ENCODE peak calls at places on chromosomes 1 and 21, in nine cellular contexts. N is activated CD8-positive, alpha-beta T cell treated with anti-CD3 and anti-CD28 coated beads, Interleukin-2, amount 10 ng/mL, durations not matched to agents 7 days and 5 days; D is HepG2; Y is T-cell; R is lower lobe of right lung; O is PC-3; X is activated B cell treated with CpG ODN at 0.5 μM for 24 hours; C is right cardiac atrium; M is stimulated activated naive CD8-positive, alpha-beta T cell treated with anti-CD3 and anti-CD28 coated beads, Interleukin-15, amount 100 ng/mL, for 72 hours. F is an unnamed sample.

GRCh38 chr1:54980528-54981241 is at the start of gene TMEM61:
- ATAC-seq in Y (no peak), M (peak; percentile 50), N (peak; percentile 23), O (peak; percentile 83), R (peak; percentile 91), X (no peak), C (peak; percentile 60), D (peak; percentile 63), F (no peak)

GRCh38 chr1:8379513-8380186 is 61.7 kb downstream of the SLC45A1 start:
- ATAC-seq in X (no peak), O (no peak), R (no peak), Y (no peak), N (no peak), D (peak; percentile 34), C (peak; percentile 9), M (no peak), F (no peak)

GRCh38 chr1:155978973-155979429 is 654 bp upstream of the ARHGEF2 start:
- ATAC-seq in O (no peak), N (peak; percentile 6), C (peak; percentile 37), X (no peak), M (no peak), D (peak; percentile 2), R (peak; percentile 23), Y (no peak), F (no peak)

GRCh38 chr1:110055493-110056283 is 14.8 kb downstream of the ALX3 start:
- ATAC-seq in X (no peak), Y (no peak), D (no peak), C (no peak), M (no peak), R (no peak), O (no peak), N (no peak), F (no peak)

GRCh38 chr1:118202076-118202608 is 17.1 kb upstream of the SPAG17 start:
- ATAC-seq in N (no peak), X (no peak), O (no peak), Y (no peak), D (no peak), R (no peak), M (no peak), C (no peak), F (no peak)

GRCh38 chr1:2819429-2819828 is 17.9 kb upstream of the TTC34 start:
- ATAC-seq in R (no peak), N (no peak), D (no peak), M (no peak), C (no peak), Y (no peak), X (no peak), O (no peak), F (no peak)

GRCh38 chr1:43421976-43422750 is 31.6 kb downstream of the HYI start:
- ATAC-seq in D (no peak), X (no peak), R (no peak), O (peak; percentile 13), C (no peak), N (no peak), Y (no peak), M (no peak), F (no peak)

GRCh38 chr1:161235957-161236775 is 1.8 kb downstream of the NR1I3 start:
- ATAC-seq in N (no peak), Y (no peak), X (no peak), O (peak; percentile 18), R (no peak), M (no peak), C (no peak), D (no peak), F (no peak)

GRCh38 chr1:231040800-231041704 is 998 bp upstream of the FAM89A start:
- ATAC-seq in D (peak; percentile 49), Y (no peak), C (peak; percentile 35), X (no peak), R (peak; percentile 43), O (no peak), N (no peak), M (peak; percentile 19), F (peak; percentile 4)

GRCh38 chr1:62530516-62531154 is 66.7 kb upstream of the ANGPTL3 start:
- ATAC-seq in X (no peak), M (no peak), R (peak; percentile 65), N (no peak), Y (no peak), O (peak; percentile 100), C (peak; percentile 55), D (peak; percentile 98), F (peak; percentile 56)

GRCh38 chr1:113905435-113905861 is 322 bp downstream of the DCLRE1B start:
- ATAC-seq in D (peak; percentile 37), Y (no peak), N (peak; percentile 3), M (peak; percentile 28), O (peak; percentile 1), C (peak; percentile 3), R (peak; percentile 1), X (no peak), F (peak; percentile 1)

GRCh38 chr1:39394598-39394997 is 96.8 kb upstream of the BMP8A start:
- ATAC-seq in O (peak; percentile 26), N (peak; percentile 67), Y (peak; percentile 87), M (peak; percentile 80), R (peak; percentile 37), C (no peak), X (no peak), D (no peak), F (peak; percentile 48)

GRCh38 chr1:153945131-153945794 is 1.3 kb downstream of the DENND4B start:
- ATAC-seq in O (peak; percentile 8), C (peak; percentile 62), Y (peak; percentile 81), M (peak; percentile 80), D (peak; percentile 17), X (peak; percentile 53), N (peak; percentile 74), R (peak; percentile 64), F (peak; percentile 74)

GRCh38 chr1:57655161-57655560 is 231.3 kb upstream of the DAB1 start:
- ATAC-seq in R (no peak), D (no peak), O (no peak), N (no peak), C (no peak), M (no peak), Y (no peak), X (no peak), F (no peak)

GRCh38 chr1:56798053-56798471 is 21.1 kb downstream of the FYB2 start:
- ATAC-seq in C (peak; percentile 87), O (no peak), D (no peak), R (no peak), N (no peak), X (no peak), M (no peak), Y (no peak), F (no peak)

GRCh38 chr21:38753114-38754100 is 52.3 kb upstream of the ETS2 start:
- ATAC-seq in O (no peak), X (no peak), Y (no peak), C (no peak), N (no peak), D (no peak), M (no peak), R (no peak), F (no peak)

GRCh38 chr1:157193702-157194391 is 55.7 kb upstream of the ETV3 start:
- ATAC-seq in C (no peak), R (no peak), N (peak; percentile 36), Y (no peak), D (peak; percentile 60), O (peak; percentile 71), X (peak; percentile 25), M (no peak), F (peak; percentile 17)

GRCh38 chr1:91844862-91845528 is 41.0 kb downstream of the TGFBR3 start:
- ATAC-seq in O (peak; percentile 98), N (no peak), C (peak; percentile 92), D (peak; percentile 85), Y (no peak), M (no peak), R (peak; percentile 92), X (no peak), F (no peak)

GRCh38 chr1:168531605-168532345 is 12.0 kb downstream of the XCL2 start:
- ATAC-seq in M (peak; percentile 91), C (no peak), X (no peak), O (no peak), D (no peak), N (peak; percentile 83), R (no peak), Y (peak; percentile 89), F (no peak)

GRCh38 chr1:209409786-209410185 is 173.7 kb upstream of the CAMK1G start:
- ATAC-seq in X (no peak), Y (no peak), R (no peak), O (peak; percentile 59), D (no peak), M (no peak), C (no peak), N (no peak), F (no peak)

GRCh38 chr1:24277420-24278169 is 41.6 kb upstream of the GRHL3 start:
- ATAC-seq in X (peak; percentile 28), N (peak; percentile 80), R (no peak), O (no peak), D (no peak), Y (no peak), M (peak; percentile 100), C (peak; percentile 56), F (peak; percentile 59)

GRCh38 chr1:15343729-15344128 is 66.0 kb upstream of the EFHD2 start:
- ATAC-seq in N (no peak), O (no peak), X (no peak), M (no peak), Y (no peak), C (peak; percentile 88), D (no peak), R (no peak), F (no peak)

GRCh38 chr1:219710529-219711194 is 97.8 kb upstream of the ZC3H11B start:
- ATAC-seq in D (no peak), R (no peak), Y (no peak), C (no peak), N (no peak), X (no peak), M (no peak), O (peak; percentile 90), F (no peak)

GRCh38 chr1:103560427-103560826 is 11.0 kb upstream of the AMY2B start:
- ATAC-seq in X (no peak), M (no peak), C (no peak), N (no peak), D (peak; percentile 91), Y (no peak), O (no peak), R (no peak), F (no peak)

GRCh38 chr1:70583522-70583921 is 172.5 kb downstream of the CTH start:
- ATAC-seq in R (no peak), C (no peak), X (no peak), D (no peak), Y (no peak), N (no peak), O (no peak), M (no peak), F (no peak)

GRCh38 chr1:74689800-74690696 is 16.5 kb upstream of the ERICH3 start:
- ATAC-seq in R (peak; percentile 71), C (no peak), D (peak; percentile 85), Y (no peak), M (no peak), O (peak; percentile 23), N (no peak), X (no peak), F (no peak)

GRCh38 chr1:63122051-63122450 is 200.3 kb upstream of the FOXD3 start:
- ATAC-seq in M (no peak), X (no peak), Y (no peak), N (no peak), D (no peak), C (no peak), O (no peak), R (no peak), F (peak; percentile 39)

GRCh38 chr1:157490337-157491165 is 61.8 kb downstream of the FCRL5 start:
- ATAC-seq in C (peak; percentile 61), Y (no peak), X (peak; percentile 62), D (peak; percentile 79), R (peak; percentile 78), M (peak; percentile 58), N (peak; percentile 44), O (peak; percentile 68), F (peak; percentile 47)

GRCh38 chr21:42265229-42265812 is 46.4 kb downstream of the ABCG1 start:
- ATAC-seq in N (no peak), M (no peak), O (no peak), Y (no peak), X (no peak), D (no peak), C (no peak), R (no peak), F (no peak)

F was measured in stimulated activated memory B cell treated with anti-CD40 and anti-IgM and Interleukin-4, amounts not matched to agents 10 μg/mL and 1 μg/mL and 100 μg/mL, for 72 hours.